ENCODE peak calls at places on chromosome 17, in seven cellular contexts. H is tibial nerve, W is brain microvascular endothelial cell, X is choroid plexus epithelial cell, M is AG04450, I is fibroblast of lung, O is adrenal gland. V is an unnamed sample.
A peak's percentile ranks its signal among the peaks of the same experiment; 100 is the strongest.

GRCh38 chr17:73480740-73481139 is 163.5 kb downstream of the SDK2 start:
- DNase-seq in O (no peak), X (peak; percentile 64), H (no peak), I (no peak), W (peak; percentile 3), M (no peak), V (no peak)

GRCh38 chr17:77493238-77493812 is 352.6 kb downstream of the SEC14L1 start:
- DNase-seq in I (no peak), X (no peak), W (no peak), H (peak; percentile 13), O (peak; percentile 27), M (no peak), V (no peak)

GRCh38 chr17:78715876-78716275 is 66.2 kb downstream of the CYTH1 start:
- DNase-seq in O (no peak), W (no peak), H (no peak), M (no peak), X (no peak), I (no peak), V (no peak)

GRCh38 chr17:34254651-34255380 is at the start of gene CCL2:
- DNase-seq in I (peak; percentile 66), X (peak; percentile 71), W (peak; percentile 53), H (peak; percentile 65), O (no peak), M (peak; percentile 65), V (no peak)

GRCh38 chr17:42683407-42684031 is 1.2 kb downstream of the CNTNAP1 start:
- DNase-seq in H (no peak), X (no peak), M (no peak), W (no peak), I (no peak), O (no peak), V (no peak)

GRCh38 chr17:49387374-49388289 is 25.6 kb upstream of the ZNF652 start:
- DNase-seq in I (no peak), O (no peak), M (no peak), H (no peak), X (no peak), W (no peak), V (no peak)

GRCh38 chr17:57286372-57287105 is 30.2 kb downstream of the MSI2 start:
- DNase-seq in X (peak; percentile 38), W (no peak), O (no peak), H (no peak), M (no peak), I (no peak), V (no peak)

GRCh38 chr17:69581061-69581955 is 166.8 kb downstream of the MAP2K6 start:
- DNase-seq in M (no peak), O (no peak), W (no peak), I (peak; percentile 37), H (no peak), X (no peak), V (peak; percentile 58)

GRCh38 chr17:58331815-58332719 is 3.5 kb upstream of the TSPOAP1 start:
- DNase-seq in X (no peak), H (peak; percentile 43), O (peak; percentile 56), M (no peak), W (no peak), I (no peak), V (no peak)

GRCh38 chr17:54972406-54973138 is 4.0 kb downstream of the STXBP4 start:
- DNase-seq in O (no peak), W (no peak), H (no peak), X (no peak), I (no peak), M (no peak), V (no peak)

GRCh38 chr17:17125136-17126084 is 80.7 kb downstream of the PLD6 start:
- DNase-seq in X (peak; percentile 47), I (peak; percentile 34), M (no peak), H (no peak), W (no peak), O (no peak), V (no peak)

GRCh38 chr17:77842148-77842905 is 116.2 kb upstream of the TNRC6C start:
- DNase-seq in M (no peak), I (no peak), O (no peak), X (peak; percentile 28), W (peak; percentile 34), H (no peak), V (no peak)

GRCh38 chr17:79919164-79919585 is 79.9 kb upstream of the CBX4 start:
- DNase-seq in I (no peak), X (no peak), W (no peak), H (peak; percentile 64), O (peak; percentile 95), M (no peak), V (no peak)
- H3K4me3 ChIP-seq in I (no peak overlapping the region), X (no peak overlapping the region), W (no peak overlapping the region), H (no peak overlapping the region), O (no peak overlapping the region), M (no peak overlapping the region), V (no peak overlapping the region)

DNA sequence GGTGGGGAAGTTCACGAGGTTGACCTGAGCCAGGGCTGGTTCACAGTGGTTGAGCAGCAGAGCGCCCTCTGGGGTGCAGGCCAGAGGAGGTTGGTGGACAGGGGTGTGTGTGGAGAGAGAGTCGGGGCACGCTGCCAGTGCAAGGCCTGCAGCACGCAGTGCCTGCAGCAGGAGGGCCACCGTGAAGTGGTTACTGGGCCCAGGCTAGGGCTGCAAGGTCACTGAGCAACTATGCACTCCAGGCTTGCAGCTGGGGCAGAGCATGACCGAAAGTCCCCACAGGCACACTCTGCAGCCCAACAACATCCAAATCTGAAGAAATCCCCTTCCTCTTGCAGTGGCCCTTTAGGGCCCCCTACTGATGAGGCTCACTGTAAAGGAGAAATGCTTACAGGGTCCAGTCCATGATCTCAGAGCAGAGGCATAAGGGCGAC is 89.1 kb upstream of the NOL11 start:
- DNase-seq in O (peak; percentile 40), X (peak; percentile 22), H (no peak), M (no peak), W (no peak), I (peak; percentile 28), V (no peak)
- TF ChIP-seq CTCF in O (no peak), X (peak; percentile 40), H (no peak), M (peak; percentile 39), W (peak; percentile 50), I (peak; percentile 14), V (peak; percentile 43)

GRCh38 chr17:31997005-31997404 is 10.2 kb upstream of the LRRC37B start:
- DNase-seq in H (no peak), M (no peak), X (no peak), I (no peak), O (no peak), W (no peak), V (no peak)
- H3K4me3 ChIP-seq in H (no peak overlapping the region), M (no peak overlapping the region), X (no peak overlapping the region), I (no peak overlapping the region), O (no peak overlapping the region), W (no peak overlapping the region), V (no peak overlapping the region)

GRCh38 chr17:64304512-64304911 is 41.5 kb upstream of the TEX2 start:
- DNase-seq in M (no peak), X (no peak), H (no peak), W (no peak), O (no peak), I (no peak), V (no peak)
- TF ChIP-seq CTCF in M (no peak), X (no peak), H (no peak), W (no peak), O (no peak), I (no peak), V (no peak)

DNA sequence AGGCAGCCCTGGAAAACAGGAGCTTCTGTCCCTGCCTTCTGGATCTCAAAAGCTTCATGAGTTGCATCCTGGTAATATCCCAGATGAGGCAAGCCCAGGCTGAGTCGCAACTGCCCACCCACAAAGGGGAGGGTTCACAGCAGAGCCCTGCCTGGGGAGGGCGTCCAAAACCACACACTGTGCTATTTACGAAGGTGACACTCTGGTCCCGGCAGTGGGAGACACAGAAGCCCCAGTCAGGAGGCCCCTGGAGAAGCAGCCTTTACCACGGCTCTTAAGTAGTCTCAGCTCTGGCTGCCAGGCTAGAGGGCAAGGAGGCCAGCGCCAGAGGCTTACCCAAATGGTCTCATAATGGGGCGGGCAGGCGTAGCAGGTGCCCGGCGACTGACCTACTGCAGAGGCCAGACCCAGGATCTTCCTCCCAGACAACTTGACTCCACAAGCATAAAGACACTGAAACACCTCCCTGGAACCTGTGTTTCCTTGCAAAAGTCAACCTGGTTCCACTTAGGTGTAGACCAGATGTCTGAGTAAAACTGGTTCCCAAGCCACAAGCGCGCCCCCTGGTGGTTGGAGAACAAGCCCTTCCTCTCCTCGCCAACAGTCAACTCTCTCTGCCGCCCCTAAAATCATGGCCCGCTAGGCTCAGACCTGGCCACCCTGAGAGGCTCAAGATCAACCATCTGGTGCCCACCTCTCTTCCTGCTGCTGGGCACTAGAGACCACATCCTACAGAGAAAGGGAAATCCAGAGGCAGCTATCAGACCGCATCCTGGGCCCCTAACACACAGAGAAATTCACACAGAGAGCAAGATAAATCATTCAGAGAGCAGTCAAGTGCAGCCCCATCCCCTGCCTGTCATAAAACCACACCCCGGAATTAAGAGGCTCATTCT is 5.2 kb downstream of the AXIN2 start:
- DNase-seq in I (peak; percentile 70), O (peak; percentile 79), H (peak; percentile 66), M (no peak), X (peak; percentile 79), W (peak; percentile 52), V (peak; percentile 73)
- H3K4me3 ChIP-seq in I (peak overlapping the region; percentile 31), O (no peak overlapping the region), H (peak overlapping the region; percentile 23), M (no peak overlapping the region), X (peak overlapping the region; percentile 3), W (no peak overlapping the region), V (no peak overlapping the region)

GRCh38 chr17:79924639-79924976 is 85.4 kb upstream of the CBX4 start:
- DNase-seq in O (no peak), H (no peak), I (no peak), W (no peak), M (no peak), X (no peak), V (no peak)

GRCh38 chr17:79926308-79927135 is 87.3 kb upstream of the CBX4 start:
- DNase-seq in W (no peak), X (no peak), H (no peak), M (no peak), I (no peak), O (no peak), V (no peak)

GRCh38 chr17:79923974-79924638 is 84.9 kb upstream of the CBX4 start:
- DNase-seq in H (no peak), W (no peak), I (no peak), M (no peak), X (peak; percentile 48), O (no peak), V (no peak)

GRCh38 chr17:79926002-79926307 is 86.7 kb upstream of the CBX4 start:
- DNase-seq in O (no peak), M (no peak), H (no peak), W (no peak), X (no peak), I (no peak), V (no peak)

DNA sequence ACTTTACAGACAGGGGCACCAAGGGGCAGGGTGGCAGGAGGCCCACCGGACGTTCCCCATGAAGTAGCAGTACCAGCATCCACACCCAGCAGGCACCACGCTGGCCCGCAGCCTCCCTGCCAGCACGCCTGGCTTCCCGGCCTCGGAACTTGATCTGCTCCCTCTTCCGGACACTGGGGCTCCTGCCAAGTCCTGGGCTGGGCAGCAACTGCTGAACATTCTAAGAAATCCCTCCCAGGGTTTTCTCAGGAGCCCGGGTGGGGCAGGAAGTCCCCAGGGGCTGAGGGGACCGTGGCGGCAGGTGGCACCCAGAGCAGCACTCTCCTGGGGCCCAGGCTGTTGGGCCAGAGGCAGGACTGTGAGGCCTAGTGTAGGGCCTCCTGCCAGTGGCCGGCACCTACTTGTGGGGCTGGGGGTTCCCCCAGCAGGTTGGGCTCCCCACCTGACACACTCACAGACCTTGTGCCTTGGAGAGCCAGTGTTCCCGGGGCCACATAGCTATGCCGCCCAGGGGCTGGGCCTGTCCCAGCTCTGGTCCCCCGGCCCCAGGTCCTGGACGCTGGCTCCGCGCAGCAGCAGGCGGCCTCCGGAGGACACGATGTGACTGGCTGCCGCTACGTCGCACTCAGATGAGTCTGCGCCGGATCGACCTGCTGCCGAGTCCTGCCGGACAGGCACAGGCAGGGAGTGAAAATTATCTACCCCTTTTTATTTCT is 86.2 kb upstream of the CBX4 start:
- DNase-seq in H (no peak), M (no peak), W (no peak), I (peak; percentile 54), O (peak; percentile 60), X (peak; percentile 51), V (peak; percentile 13)
- TF ChIP-seq CTCF in H (no peak), M (no peak), W (peak; percentile 48), I (no peak), O (no peak), X (peak; percentile 34), V (peak; percentile 22)

V was measured in astrocyte of the cerebellum.